ENCODE peak calls at places on chromosomes 6 and 20, in seven cellular contexts. L is colonic mucosa, K is cardiac muscle cell, Z is tibial artery, P is suprapubic skin, T is fibroblast of the aortic adventitia, H is astrocyte. Q is an unnamed sample.

GRCh38 chr6:104400844-104401243 is 458.9 kb downstream of the HACE1 start:
- DNase-seq in L (no peak), K (no peak), Z (no peak), P (no peak), T (no peak), H (no peak), Q (no peak)

GRCh38 chr20:43404880-43405279 is 52.8 kb upstream of the SRSF6 start:
- DNase-seq in L (no peak), K (no peak), Z (no peak), P (no peak), T (peak), H (no peak), Q (no peak)

GRCh38 chr6:112360498-112360897 is 13.4 kb downstream of the RFPL4B start:
- DNase-seq in L (no peak), K (no peak), Z (no peak), P (no peak), T (no peak), H (no peak), Q (no peak)

GRCh38 chr6:126033696-126034095 is 47.4 kb downstream of the TRMT11 start:
- DNase-seq in L (peak), K (peak), Z (peak), P (no peak), T (peak), H (peak), Q (peak)

GRCh38 chr6:129370268-129370916 is 339.6 kb downstream of the ARHGAP18 start:
- DNase-seq in L (peak), K (peak), Z (no peak), P (no peak), T (peak), H (peak), Q (peak)

GRCh38 chr6:22147983-22148797 is 148.6 kb downstream of the PRL start:
- DNase-seq in L (peak), K (peak), Z (no peak), P (no peak), T (peak), H (peak), Q (no peak)

GRCh38 chr6:145602927-145603326 is 132.4 kb downstream of the EPM2A start:
- DNase-seq in L (no peak), K (no peak), Z (no peak), P (no peak), T (no peak), H (no peak), Q (no peak)

GRCh38 chr6:167219967-167220512 is 62.3 kb upstream of the GPR31 start:
- DNase-seq in L (no peak), K (no peak), Z (no peak), P (no peak), T (no peak), H (no peak), Q (no peak)

GRCh38 chr20:12294684-12295083 is 377.0 kb downstream of the BTBD3 start:
- DNase-seq in L (no peak), K (no peak), Z (no peak), P (no peak), T (no peak), H (no peak), Q (no peak)

GRCh38 chr20:10079964-10080363 is 45.2 kb downstream of the ANKEF1 start:
- DNase-seq in L (no peak), K (no peak), Z (no peak), P (no peak), T (peak), H (peak), Q (no peak)

GRCh38 chr6:67131827-67132226 is 1424.8 kb upstream of the EYS start:
- DNase-seq in L (no peak), K (no peak), Z (peak), P (no peak), T (peak), H (peak), Q (no peak)

GRCh38 chr6:136502791-136503190 is 47.4 kb downstream of the MAP7 start:
- DNase-seq in L (no peak), K (no peak), Z (no peak), P (no peak), T (no peak), H (peak), Q (peak)

DNA sequence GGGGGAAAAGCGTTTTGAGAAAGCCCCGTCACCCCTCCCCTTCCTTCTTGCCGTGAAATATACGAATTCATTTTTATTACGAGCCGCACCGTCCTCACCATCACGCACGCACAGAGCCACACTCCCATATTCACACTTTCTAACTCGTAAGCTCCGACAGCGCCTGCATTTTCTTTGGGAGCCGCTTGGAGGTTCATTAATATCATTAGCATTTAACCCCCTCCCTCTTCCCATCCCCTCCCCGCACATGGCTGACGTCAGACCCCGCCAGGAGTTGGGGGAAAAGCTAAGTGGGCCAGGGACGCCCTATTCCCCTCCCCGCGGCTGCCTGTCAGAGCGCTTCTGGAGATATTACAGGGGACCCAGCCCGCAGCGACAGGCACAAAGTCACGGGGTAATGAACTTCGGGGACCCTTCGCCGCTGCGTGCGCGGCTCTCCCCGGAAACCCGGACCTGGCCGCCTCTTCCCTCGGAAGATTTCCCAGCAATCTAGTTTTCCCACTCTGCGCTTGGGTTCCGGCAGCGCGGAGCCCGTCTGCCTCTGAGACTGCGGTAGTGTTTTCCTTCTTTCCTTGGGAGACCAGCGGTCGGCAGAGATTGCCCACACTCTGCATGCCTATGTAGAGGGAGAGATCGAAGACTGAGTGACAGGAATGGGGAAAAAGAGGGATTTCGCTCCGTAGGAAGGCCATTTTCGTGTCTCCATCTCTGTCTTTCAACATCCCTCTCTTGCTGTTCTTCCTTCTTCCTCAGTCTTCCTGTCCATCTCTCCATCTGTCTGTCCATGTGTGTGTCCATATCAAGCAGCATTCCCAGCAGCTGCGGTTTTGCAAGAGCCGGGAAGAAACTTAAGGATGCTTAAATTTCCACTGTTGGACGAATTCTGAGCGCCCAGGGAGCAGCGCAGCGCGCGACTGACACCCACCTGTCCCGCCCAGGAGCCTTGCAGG is at the start of gene NR2E1:
- DNase-seq in L (no peak), K (no peak), Z (no peak), P (no peak), T (peak), H (no peak), Q (no peak)
- H3K4me3 ChIP-seq in L (no peak), K (no peak), Z (peak), P (peak), T (peak), H (peak), Q (no peak)

GRCh38 chr6:26022737-26023136 is 60.1 kb downstream of the TRIM38 start:
- DNase-seq in L (no peak), K (no peak), Z (no peak), P (no peak), T (no peak), H (no peak), Q (no peak)
- H3K4me3 ChIP-seq in L (no peak), K (no peak), Z (no peak), P (no peak), T (no peak), H (no peak), Q (no peak)

DNA sequence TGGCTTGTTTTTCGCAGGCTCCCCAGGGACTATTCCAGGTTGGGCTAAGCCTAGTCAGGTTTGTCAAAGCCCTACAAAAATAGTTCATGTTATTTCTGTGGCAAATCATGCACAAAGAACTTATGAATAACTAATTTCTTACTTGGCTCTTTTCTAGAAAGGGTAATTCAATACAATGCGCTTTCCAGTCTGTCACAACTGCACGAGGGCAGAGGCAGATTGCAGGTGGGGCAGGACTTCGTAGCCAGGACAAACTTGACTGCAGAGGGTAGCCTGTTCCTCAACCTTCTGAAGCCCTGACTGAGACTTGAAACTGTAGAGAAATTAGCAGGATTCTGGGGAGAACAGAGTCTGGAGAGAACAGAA is 253.5 kb downstream of the QKI start:
- DNase-seq in L (no peak), K (no peak), Z (no peak), P (no peak), T (no peak), H (no peak), Q (no peak)
- H3K4me3 ChIP-seq in L (no peak), K (no peak), Z (no peak), P (no peak), T (no peak), H (no peak), Q (no peak)

GRCh38 chr6:154429711-154430110 is 73.1 kb upstream of the IPCEF1 start:
- DNase-seq in L (no peak), K (no peak), Z (no peak), P (no peak), T (no peak), H (no peak), Q (no peak)
- H3K4me3 ChIP-seq in L (no peak), K (no peak), Z (no peak), P (no peak), T (no peak), H (no peak), Q (no peak)

GRCh38 chr6:84568971-84569370 is 195.4 kb downstream of the TBX18 start:
- DNase-seq in L (no peak), K (no peak), Z (no peak), P (no peak), T (peak), H (peak), Q (no peak)
- H3K4me3 ChIP-seq in L (no peak), K (no peak), Z (no peak), P (no peak), T (no peak), H (no peak), Q (no peak)

DNA sequence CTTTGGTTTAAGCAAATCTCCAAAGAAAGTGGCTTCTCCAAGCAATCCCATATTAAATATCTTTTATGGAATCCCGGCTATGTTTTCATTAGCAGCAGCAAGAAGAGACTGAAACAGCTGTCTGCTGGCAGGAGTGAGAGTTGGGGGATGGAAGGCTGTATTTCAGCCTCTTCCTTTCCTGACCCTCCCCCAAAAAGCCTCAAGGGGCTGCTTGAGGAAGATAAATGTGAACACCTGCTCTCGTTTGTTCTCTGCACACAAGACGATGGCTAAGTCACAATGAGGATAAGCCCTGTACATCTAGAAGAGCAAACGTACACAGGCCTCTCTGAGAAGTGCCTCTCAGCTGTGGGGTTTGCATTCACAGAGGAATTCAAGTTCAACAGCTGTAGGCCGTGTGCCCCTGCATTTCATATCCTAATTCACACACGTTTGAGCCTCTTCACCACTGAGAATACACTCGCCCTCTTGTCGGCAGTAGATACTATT is 16.3 kb downstream of the RIPOR2 start:
- DNase-seq in L (no peak), K (no peak), Z (no peak), P (no peak), T (no peak), H (no peak), Q (no peak)
- H3K4me3 ChIP-seq in L (no peak), K (no peak), Z (no peak), P (no peak), T (no peak), H (no peak), Q (no peak)

Q was measured in HAP-1.